ENCODE peak calls at places on chromosomes 7 and 10, in nine cellular contexts. One of them, this sample, is unnamed.

GRCh38 chr7:44320794-44321371 is 4.5 kb downstream of the CAMK2B start:
- DNase-seq in colonic mucosa: no peak
- DNase-seq in H7: no peak
- DNase-seq in SK-N-SH: peak
- DNase-seq in CD8-positive, alpha-beta memory T cell: no peak
- DNase-seq in suprapubic skin: no peak
- DNase-seq in right cardiac atrium: no peak
- DNase-seq in cardiac fibroblast: no peak
- DNase-seq in HFF-Myc: no peak
- DNase-seq in this sample: no peak

GRCh38 chr10:75115137-75115536 is 3.7 kb downstream of the SAMD8 start:
- DNase-seq in colonic mucosa: no peak
- DNase-seq in suprapubic skin: no peak
- DNase-seq in H7: no peak
- DNase-seq in CD8-positive, alpha-beta memory T cell: no peak
- DNase-seq in right cardiac atrium: no peak
- DNase-seq in cardiac fibroblast: peak
- DNase-seq in SK-N-SH: no peak
- DNase-seq in HFF-Myc: no peak
- DNase-seq in this sample: no peak

GRCh38 chr7:22728416-22729029 is 1.5 kb downstream of the IL6 start:
- DNase-seq in right cardiac atrium: no peak
- DNase-seq in colonic mucosa: no peak
- DNase-seq in cardiac fibroblast: peak
- DNase-seq in H7: peak
- DNase-seq in CD8-positive, alpha-beta memory T cell: no peak
- DNase-seq in suprapubic skin: no peak
- DNase-seq in HFF-Myc: peak
- DNase-seq in SK-N-SH: no peak
- DNase-seq in this sample: no peak

GRCh38 chr10:22159180-22159579 is 58.6 kb downstream of the EBLN1 start:
- DNase-seq in colonic mucosa: no peak
- DNase-seq in SK-N-SH: no peak
- DNase-seq in HFF-Myc: no peak
- DNase-seq in cardiac fibroblast: no peak
- DNase-seq in suprapubic skin: no peak
- DNase-seq in right cardiac atrium: no peak
- DNase-seq in CD8-positive, alpha-beta memory T cell: no peak
- DNase-seq in H7: no peak
- DNase-seq in this sample: no peak

GRCh38 chr7:128270799-128271411 is 29.8 kb downstream of the LEP start:
- DNase-seq in HFF-Myc: no peak
- DNase-seq in suprapubic skin: no peak
- DNase-seq in right cardiac atrium: peak
- DNase-seq in SK-N-SH: no peak
- DNase-seq in colonic mucosa: no peak
- DNase-seq in CD8-positive, alpha-beta memory T cell: no peak
- DNase-seq in H7: peak
- DNase-seq in cardiac fibroblast: no peak
- DNase-seq in this sample: no peak

GRCh38 chr7:131895541-131896173 is 339.2 kb upstream of the PODXL start:
- DNase-seq in colonic mucosa: no peak
- DNase-seq in cardiac fibroblast: peak
- DNase-seq in HFF-Myc: peak
- DNase-seq in suprapubic skin: no peak
- DNase-seq in H7: no peak
- DNase-seq in CD8-positive, alpha-beta memory T cell: no peak
- DNase-seq in right cardiac atrium: no peak
- DNase-seq in SK-N-SH: no peak
- DNase-seq in this sample: peak

GRCh38 chr7:150739045-150739432 is 1.8 kb downstream of the GIMAP5 start:
- DNase-seq in CD8-positive, alpha-beta memory T cell: no peak
- DNase-seq in SK-N-SH: no peak
- DNase-seq in colonic mucosa: no peak
- DNase-seq in right cardiac atrium: no peak
- DNase-seq in suprapubic skin: no peak
- DNase-seq in cardiac fibroblast: no peak
- DNase-seq in HFF-Myc: no peak
- DNase-seq in H7: no peak
- DNase-seq in this sample: no peak

GRCh38 chr7:52500796-52501195 is 534.6 kb upstream of the POM121L12 start:
- DNase-seq in colonic mucosa: no peak
- DNase-seq in cardiac fibroblast: no peak
- DNase-seq in HFF-Myc: no peak
- DNase-seq in H7: no peak
- DNase-seq in CD8-positive, alpha-beta memory T cell: no peak
- DNase-seq in suprapubic skin: no peak
- DNase-seq in right cardiac atrium: no peak
- DNase-seq in SK-N-SH: no peak
- DNase-seq in this sample: no peak

GRCh38 chr10:14340051-14340744 is 9.5 kb upstream of the FRMD4A start:
- DNase-seq in HFF-Myc: no peak
- DNase-seq in cardiac fibroblast: no peak
- DNase-seq in SK-N-SH: no peak
- DNase-seq in colonic mucosa: no peak
- DNase-seq in H7: no peak
- DNase-seq in suprapubic skin: no peak
- DNase-seq in right cardiac atrium: no peak
- DNase-seq in CD8-positive, alpha-beta memory T cell: no peak
- DNase-seq in this sample: no peak

GRCh38 chr10:14350006-14350405 is 19.3 kb upstream of the FRMD4A start:
- DNase-seq in cardiac fibroblast: no peak
- DNase-seq in SK-N-SH: no peak
- DNase-seq in colonic mucosa: no peak
- DNase-seq in suprapubic skin: no peak
- DNase-seq in CD8-positive, alpha-beta memory T cell: no peak
- DNase-seq in right cardiac atrium: no peak
- DNase-seq in H7: no peak
- DNase-seq in HFF-Myc: no peak
- DNase-seq in this sample: no peak

GRCh38 chr10:14349081-14349480 is 18.4 kb upstream of the FRMD4A start:
- DNase-seq in colonic mucosa: no peak
- DNase-seq in suprapubic skin: no peak
- DNase-seq in SK-N-SH: no peak
- DNase-seq in CD8-positive, alpha-beta memory T cell: no peak
- DNase-seq in cardiac fibroblast: no peak
- DNase-seq in HFF-Myc: no peak
- DNase-seq in H7: no peak
- DNase-seq in right cardiac atrium: no peak
- DNase-seq in this sample: no peak

DNA sequence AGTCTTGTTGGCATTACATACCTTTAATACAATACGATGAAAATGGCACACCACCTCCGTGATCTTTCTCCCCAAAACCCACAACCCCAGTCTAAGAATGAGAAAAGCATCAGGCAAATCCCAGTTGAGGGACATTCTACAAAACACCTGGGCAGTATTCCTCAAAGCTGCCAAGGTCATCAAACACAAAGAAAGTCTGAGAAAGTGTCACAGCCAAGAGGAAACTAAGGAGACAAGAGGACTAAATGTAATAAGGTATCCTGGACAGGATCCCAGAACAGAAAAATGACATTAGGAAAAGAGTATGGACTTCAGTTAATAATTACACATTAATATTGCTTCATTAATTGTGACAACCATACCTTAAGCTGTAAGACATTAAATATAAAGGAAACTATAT is 14.5 kb upstream of the FRMD4A start:
- DNase-seq in H7: no peak
- DNase-seq in SK-N-SH: no peak
- DNase-seq in suprapubic skin: no peak
- DNase-seq in HFF-Myc: no peak
- DNase-seq in CD8-positive, alpha-beta memory T cell: no peak
- DNase-seq in cardiac fibroblast: no peak
- DNase-seq in right cardiac atrium: no peak
- DNase-seq in colonic mucosa: no peak
- DNase-seq in this sample: no peak
- H3K4me3 ChIP-seq in H7: no peak
- H3K4me3 ChIP-seq in SK-N-SH: no peak
- H3K4me3 ChIP-seq in suprapubic skin: no peak
- H3K4me3 ChIP-seq in HFF-Myc: no peak
- H3K4me3 ChIP-seq in CD8-positive, alpha-beta memory T cell: no peak
- H3K4me3 ChIP-seq in cardiac fibroblast: no peak
- H3K4me3 ChIP-seq in right cardiac atrium: no peak
- H3K4me3 ChIP-seq in colonic mucosa: no peak
- H3K4me3 ChIP-seq in this sample: no peak

GRCh38 chr10:34017281-34017680 is 682.8 kb upstream of the NRP1 start:
- DNase-seq in HFF-Myc: no peak
- DNase-seq in CD8-positive, alpha-beta memory T cell: no peak
- DNase-seq in H7: peak
- DNase-seq in SK-N-SH: no peak
- DNase-seq in suprapubic skin: no peak
- DNase-seq in colonic mucosa: no peak
- DNase-seq in right cardiac atrium: no peak
- DNase-seq in cardiac fibroblast: no peak
- DNase-seq in this sample: no peak

GRCh38 chr10:34016541-34016940 is 682.1 kb upstream of the NRP1 start:
- DNase-seq in cardiac fibroblast: no peak
- DNase-seq in suprapubic skin: no peak
- DNase-seq in colonic mucosa: no peak
- DNase-seq in right cardiac atrium: no peak
- DNase-seq in SK-N-SH: no peak
- DNase-seq in CD8-positive, alpha-beta memory T cell: no peak
- DNase-seq in H7: no peak
- DNase-seq in HFF-Myc: no peak
- DNase-seq in this sample: peak

GRCh38 chr10:34018129-34018528 is 683.7 kb upstream of the NRP1 start:
- DNase-seq in HFF-Myc: no peak
- DNase-seq in SK-N-SH: no peak
- DNase-seq in suprapubic skin: no peak
- DNase-seq in colonic mucosa: no peak
- DNase-seq in cardiac fibroblast: peak
- DNase-seq in CD8-positive, alpha-beta memory T cell: no peak
- DNase-seq in right cardiac atrium: no peak
- DNase-seq in H7: no peak
- DNase-seq in this sample: no peak

GRCh38 chr10:34013235-34013634 is 678.8 kb upstream of the NRP1 start:
- DNase-seq in HFF-Myc: no peak
- DNase-seq in SK-N-SH: no peak
- DNase-seq in cardiac fibroblast: no peak
- DNase-seq in H7: no peak
- DNase-seq in right cardiac atrium: no peak
- DNase-seq in colonic mucosa: no peak
- DNase-seq in CD8-positive, alpha-beta memory T cell: no peak
- DNase-seq in suprapubic skin: no peak
- DNase-seq in this sample: no peak

GRCh38 chr10:34015700-34016099 is 681.2 kb upstream of the NRP1 start:
- DNase-seq in HFF-Myc: no peak
- DNase-seq in SK-N-SH: no peak
- DNase-seq in colonic mucosa: no peak
- DNase-seq in H7: no peak
- DNase-seq in cardiac fibroblast: no peak
- DNase-seq in CD8-positive, alpha-beta memory T cell: no peak
- DNase-seq in suprapubic skin: no peak
- DNase-seq in right cardiac atrium: no peak
- DNase-seq in this sample: no peak
- H3K4me3 ChIP-seq in HFF-Myc: no peak
- H3K4me3 ChIP-seq in SK-N-SH: no peak
- H3K4me3 ChIP-seq in colonic mucosa: no peak
- H3K4me3 ChIP-seq in H7: no peak
- H3K4me3 ChIP-seq in cardiac fibroblast: no peak
- H3K4me3 ChIP-seq in CD8-positive, alpha-beta memory T cell: no peak
- H3K4me3 ChIP-seq in suprapubic skin: no peak
- H3K4me3 ChIP-seq in right cardiac atrium: no peak
- H3K4me3 ChIP-seq in this sample: no peak

DNA sequence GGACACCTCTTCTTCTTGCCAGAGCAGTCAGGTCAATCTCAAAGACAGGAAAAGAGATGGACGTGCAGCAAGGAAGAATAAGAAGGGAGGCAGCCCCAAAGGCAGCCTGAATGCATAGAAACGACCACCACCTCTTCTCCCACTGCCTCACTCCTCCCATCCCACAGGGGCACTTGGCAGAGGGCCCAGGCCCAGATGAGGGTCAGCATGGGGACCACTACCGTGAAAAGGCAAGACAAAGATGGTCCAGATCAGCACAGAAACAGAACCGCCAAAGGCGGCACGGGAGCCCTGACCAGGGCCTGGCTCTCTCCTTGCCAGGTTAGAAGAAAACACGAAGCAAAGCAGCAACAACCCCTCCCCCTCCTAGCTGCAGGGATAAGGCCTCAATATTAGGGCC is 1.9 kb upstream of the NDST2 start:
- DNase-seq in suprapubic skin: no peak
- DNase-seq in right cardiac atrium: no peak
- DNase-seq in SK-N-SH: no peak
- DNase-seq in H7: no peak
- DNase-seq in colonic mucosa: no peak
- DNase-seq in cardiac fibroblast: no peak
- DNase-seq in CD8-positive, alpha-beta memory T cell: no peak
- DNase-seq in HFF-Myc: no peak
- DNase-seq in this sample: no peak
- H3K4me3 ChIP-seq in suprapubic skin: no peak
- H3K4me3 ChIP-seq in right cardiac atrium: no peak
- H3K4me3 ChIP-seq in SK-N-SH: no peak
- H3K4me3 ChIP-seq in H7: no peak
- H3K4me3 ChIP-seq in colonic mucosa: no peak
- H3K4me3 ChIP-seq in cardiac fibroblast: no peak
- H3K4me3 ChIP-seq in CD8-positive, alpha-beta memory T cell: no peak
- H3K4me3 ChIP-seq in HFF-Myc: no peak
- H3K4me3 ChIP-seq in this sample: no peak

GRCh38 chr10:88271736-88272135 is 311.4 kb downstream of the RNLS start:
- DNase-seq in SK-N-SH: no peak
- DNase-seq in colonic mucosa: no peak
- DNase-seq in HFF-Myc: no peak
- DNase-seq in cardiac fibroblast: peak
- DNase-seq in right cardiac atrium: no peak
- DNase-seq in H7: no peak
- DNase-seq in CD8-positive, alpha-beta memory T cell: no peak
- DNase-seq in suprapubic skin: no peak
- DNase-seq in this sample: no peak

GRCh38 chr10:88272186-88272585 is 310.9 kb downstream of the RNLS start:
- DNase-seq in H7: no peak
- DNase-seq in cardiac fibroblast: peak
- DNase-seq in right cardiac atrium: no peak
- DNase-seq in colonic mucosa: no peak
- DNase-seq in suprapubic skin: no peak
- DNase-seq in SK-N-SH: no peak
- DNase-seq in HFF-Myc: no peak
- DNase-seq in CD8-positive, alpha-beta memory T cell: no peak
- DNase-seq in this sample: no peak

GRCh38 chr10:88273567-88273966 is 309.6 kb downstream of the RNLS start:
- DNase-seq in suprapubic skin: no peak
- DNase-seq in HFF-Myc: no peak
- DNase-seq in H7: no peak
- DNase-seq in right cardiac atrium: no peak
- DNase-seq in cardiac fibroblast: no peak
- DNase-seq in CD8-positive, alpha-beta memory T cell: no peak
- DNase-seq in colonic mucosa: no peak
- DNase-seq in SK-N-SH: no peak
- DNase-seq in this sample: no peak

GRCh38 chr10:88270061-88270808 is 312.9 kb downstream of the RNLS start:
- DNase-seq in right cardiac atrium: no peak
- DNase-seq in suprapubic skin: no peak
- DNase-seq in H7: no peak
- DNase-seq in CD8-positive, alpha-beta memory T cell: no peak
- DNase-seq in cardiac fibroblast: no peak
- DNase-seq in HFF-Myc: no peak
- DNase-seq in colonic mucosa: no peak
- DNase-seq in SK-N-SH: no peak
- DNase-seq in this sample: no peak

DNA sequence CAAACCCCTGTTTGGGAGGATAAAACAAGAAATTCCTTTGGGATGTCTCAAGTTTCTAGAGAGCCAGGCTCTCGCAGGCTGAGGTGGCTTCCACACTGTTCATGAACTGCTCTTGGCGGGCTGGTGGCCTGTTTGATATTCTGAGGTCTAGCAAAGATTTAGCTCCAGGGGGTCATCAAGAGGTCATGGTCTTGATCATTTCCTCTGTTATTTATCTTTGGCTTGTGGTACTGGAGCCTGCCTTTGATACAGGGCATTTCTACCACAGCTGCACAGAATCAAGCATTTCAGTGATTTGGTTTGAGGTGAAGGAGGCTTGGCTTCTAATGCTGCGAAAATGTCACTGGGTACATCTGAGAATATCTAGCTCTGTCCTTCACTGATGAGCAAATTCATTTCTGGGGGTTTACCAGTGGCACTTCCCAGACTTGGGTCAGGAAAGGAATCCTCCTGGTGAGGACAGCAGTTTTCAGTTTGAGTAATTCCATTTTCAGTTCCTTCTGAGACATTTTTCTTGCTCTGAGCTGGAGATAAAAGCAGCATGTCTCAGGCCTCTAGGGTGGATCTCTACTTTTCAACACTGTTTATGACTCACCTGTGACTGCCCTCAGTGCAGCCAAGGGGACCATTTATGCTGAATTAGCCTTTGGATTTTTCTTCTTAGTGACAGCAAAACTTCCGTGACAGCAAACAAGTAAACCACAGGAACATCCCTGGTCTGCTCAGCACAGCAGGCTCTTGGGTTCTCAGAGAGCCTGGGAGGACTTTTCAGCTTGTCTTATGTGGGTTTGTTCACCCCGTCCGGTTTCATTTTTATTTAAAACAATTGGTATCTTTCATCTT is 312.0 kb downstream of the RNLS start:
- DNase-seq in colonic mucosa: no peak
- DNase-seq in CD8-positive, alpha-beta memory T cell: peak
- DNase-seq in suprapubic skin: no peak
- DNase-seq in H7: no peak
- DNase-seq in HFF-Myc: no peak
- DNase-seq in right cardiac atrium: no peak
- DNase-seq in SK-N-SH: no peak
- DNase-seq in cardiac fibroblast: peak
- DNase-seq in this sample: no peak
- H3K4me3 ChIP-seq in colonic mucosa: no peak
- H3K4me3 ChIP-seq in CD8-positive, alpha-beta memory T cell: no peak
- H3K4me3 ChIP-seq in suprapubic skin: no peak
- H3K4me3 ChIP-seq in H7: no peak
- H3K4me3 ChIP-seq in HFF-Myc: no peak
- H3K4me3 ChIP-seq in right cardiac atrium: no peak
- H3K4me3 ChIP-seq in SK-N-SH: no peak
- H3K4me3 ChIP-seq in cardiac fibroblast: no peak
- H3K4me3 ChIP-seq in this sample: no peak

This sample was measured in retinal pigment epithelial cell.